ENCODE peak calls at places on chromosomes 6 and 20, in six cellular contexts. D, U, L, Q, P and N are unnamed samples.

GRCh38 chr6:129096651-129097290 is 213.8 kb downstream of the LAMA2 start:
- DNase-seq in D (no peak), Q (no peak), U (no peak), P (no peak), L (no peak), N (no peak)

GRCh38 chr20:35625584-35626385 is 10.2 kb downstream of the SPAG4 start:
- DNase-seq in P (no peak), Q (no peak), D (no peak), U (no peak), L (no peak), N (no peak)

GRCh38 chr6:90907931-90908655 is 321.2 kb upstream of the MAP3K7 start:
- DNase-seq in U (no peak), Q (no peak), L (no peak), D (no peak), P (no peak), N (no peak)

GRCh38 chr6:100883347-100883746 is 2.2 kb upstream of the ASCC3 start:
- DNase-seq in Q (no peak), U (no peak), D (no peak), P (no peak), L (no peak), N (no peak)

GRCh38 chr20:60232380-60232779 is 274.2 kb downstream of the CDH26 start:
- DNase-seq in D (no peak), Q (no peak), P (no peak), U (no peak), L (no peak), N (no peak)

GRCh38 chr6:113854531-113855499 is 2.3 kb upstream of the MARCKS start:
- DNase-seq in U (peak; percentile 74), D (no peak), P (peak; percentile 72), Q (peak; percentile 79), L (peak; percentile 75), N (peak; percentile 78)

GRCh38 chr6:49479308-49480004 is 16.3 kb downstream of the CENPQ start:
- DNase-seq in P (no peak), D (no peak), U (peak; percentile 85), Q (no peak), L (no peak), N (no peak)

GRCh38 chr20:38167851-38168760 is 3.0 kb upstream of the TGM2 start:
- DNase-seq in P (peak; percentile 84), L (peak; percentile 91), D (no peak), Q (peak; percentile 83), U (no peak), N (peak; percentile 99)

GRCh38 chr6:135555550-135555949 is 58.0 kb upstream of the AHI1 start:
- DNase-seq in Q (no peak), L (no peak), P (no peak), U (no peak), D (no peak), N (no peak)

GRCh38 chr6:163414367-163415175 is at the start of gene QKI:
- DNase-seq in U (peak; percentile 39), L (peak; percentile 72), P (no peak), Q (peak; percentile 93), D (peak; percentile 78), N (peak; percentile 86)